ENCODE peak calls at places on chromosomes 2 and 18, in nine cellular contexts. W, B, R, Z, G, N, J, Y and O are unnamed samples.

GRCh38 chr2:28552045-28552823 is 56.4 kb downstream of the PLB1 start:
- DNase-seq in G (no peak), B (no peak), Y (no peak), W (peak), N (no peak), Z (no peak), R (peak), J (no peak), O (no peak)

GRCh38 chr2:71849603-71850305 is 297.9 kb downstream of the CYP26B1 start:
- DNase-seq in N (no peak), R (no peak), W (no peak), G (no peak), Z (no peak), Y (no peak), J (no peak), B (no peak), O (no peak)

GRCh38 chr18:79786781-79787526 is 10.8 kb upstream of the KCNG2 start:
- DNase-seq in B (no peak), Z (no peak), J (no peak), N (no peak), W (no peak), R (no peak), G (no peak), Y (no peak), O (no peak)

GRCh38 chr2:26033270-26033768 is 565 bp upstream of the RAB10 start:
- DNase-seq in Z (peak), N (no peak), J (no peak), B (no peak), Y (no peak), W (peak), R (peak), G (no peak), O (peak)

GRCh38 chr18:35460719-35461118 is 37.0 kb downstream of the INO80C start:
- DNase-seq in W (no peak), Y (no peak), N (no peak), G (no peak), J (no peak), Z (no peak), B (no peak), R (no peak), O (no peak)

GRCh38 chr2:1546023-1546591 is 132.8 kb downstream of the TPO start:
- DNase-seq in R (peak), Y (peak), Z (no peak), J (no peak), N (peak), G (peak), W (peak), B (no peak), O (peak)

GRCh38 chr2:9971105-9971818 is 19.8 kb downstream of the GRHL1 start:
- DNase-seq in J (no peak), N (no peak), W (no peak), Z (no peak), Y (no peak), G (no peak), R (no peak), B (no peak), O (no peak)

GRCh38 chr2:217106650-217107014 is 246.8 kb upstream of the TNP1 start:
- DNase-seq in Y (no peak), W (no peak), N (no peak), G (peak), Z (no peak), R (peak), J (no peak), B (no peak), O (no peak)

GRCh38 chr2:24208490-24208889 is 33.6 kb downstream of the FAM228A start:
- DNase-seq in Z (no peak), W (no peak), G (no peak), Y (no peak), B (no peak), N (no peak), R (no peak), J (no peak), O (no peak)

GRCh38 chr2:70887550-70888229 is 48.0 kb upstream of the ATP6V1B1 start:
- DNase-seq in J (no peak), B (no peak), W (peak), G (no peak), N (no peak), Y (peak), R (no peak), Z (peak), O (no peak)

GRCh38 chr2:122627388-122627787 is 871.9 kb downstream of the TSN start:
- DNase-seq in R (peak), B (no peak), Z (no peak), W (no peak), G (no peak), Y (no peak), N (no peak), J (no peak), O (no peak)

GRCh38 chr2:178266445-178266844 is 72.1 kb downstream of the OSBPL6 start:
- DNase-seq in Y (no peak), W (no peak), G (no peak), R (no peak), N (no peak), Z (no peak), J (no peak), B (no peak), O (no peak)

GRCh38 chr2:216551234-216551633 is 52.6 kb downstream of the RPL37A start:
- DNase-seq in W (peak), G (no peak), J (no peak), R (peak), Z (no peak), B (no peak), Y (no peak), N (no peak), O (no peak)

GRCh38 chr2:241011751-241012510 is 13.5 kb downstream of the SNED1 start:
- DNase-seq in Z (no peak), B (peak), W (no peak), R (no peak), Y (no peak), G (no peak), J (no peak), N (no peak), O (no peak)

GRCh38 chr18:40874233-40874632 is 1080.8 kb upstream of the PIK3C3 start:
- DNase-seq in J (no peak), Z (no peak), B (no peak), Y (no peak), W (no peak), G (no peak), N (no peak), R (no peak), O (no peak)

GRCh38 chr2:40325111-40325510 is 126.8 kb downstream of the SLC8A1 start:
- DNase-seq in R (no peak), N (no peak), W (no peak), B (no peak), G (no peak), Y (no peak), J (no peak), Z (no peak), O (no peak)

GRCh38 chr2:132620115-132620514 is 49.9 kb downstream of the LYPD1 start:
- DNase-seq in R (peak), N (no peak), Y (no peak), J (no peak), W (no peak), G (no peak), B (no peak), Z (no peak), O (no peak)